ENCODE peak calls at places on chromosomes 11 and 22, in four cellular contexts. K is NCI-H2081, M is body of pancreas, D is NCI-H82. E is an unnamed sample.

GRCh38 chr11:77039491-77040400 is 5.5 kb downstream of the B3GNT6 start:
- DNase-seq in K (no peak), M (peak; percentile 44), D (peak; percentile 17), E (no peak)

GRCh38 chr11:1531961-1532586 is 40.0 kb downstream of the DUSP8 start:
- DNase-seq in K (no peak), M (no peak), D (no peak), E (no peak)

GRCh38 chr11:68433541-68433940 is 27.0 kb upstream of the PPP6R3 start:
- DNase-seq in K (no peak), M (no peak), D (no peak), E (no peak)

GRCh38 chr11:47532597-47533213 is 20.2 kb downstream of the CELF1 start:
- DNase-seq in K (peak; percentile 21), M (no peak), D (no peak), E (no peak)

GRCh38 chr11:69576069-69576782 is 64.7 kb upstream of the CCND1 start:
- DNase-seq in K (no peak), M (no peak), D (no peak), E (no peak)

GRCh38 chr11:62005231-62005661 is 37.8 kb upstream of the FTH1 start:
- DNase-seq in K (no peak), M (no peak), D (no peak), E (no peak)

GRCh38 chr11:28383471-28383870 is 275.3 kb downstream of the METTL15 start:
- DNase-seq in K (no peak), M (no peak), D (no peak), E (no peak)

GRCh38 chr22:44693756-44694155 is 8.2 kb upstream of the PRR5 start:
- DNase-seq in K (no peak), M (no peak), D (peak; percentile 95), E (peak; percentile 41)

GRCh38 chr11:46210133-46210636 is 67.3 kb upstream of the CREB3L1 start:
- DNase-seq in K (no peak), M (peak; percentile 16), D (no peak), E (no peak)

GRCh38 chr11:57459112-57460016 is 964 bp upstream of the RTN4RL2 start:
- DNase-seq in K (no peak), M (no peak), D (peak; percentile 36), E (no peak)

GRCh38 chr11:111446404-111447152 is 65.6 kb downstream of the BTG4 start:
- DNase-seq in K (peak; percentile 93), M (peak; percentile 90), D (peak; percentile 85), E (peak; percentile 99)

GRCh38 chr11:109993786-109994185 is 99.4 kb upstream of the ZC3H12C start:
- DNase-seq in K (no peak), M (no peak), D (no peak), E (no peak)

GRCh38 chr11:120682866-120683265 is 171.3 kb downstream of the GRIK4 start:
- DNase-seq in K (no peak), M (no peak), D (no peak), E (no peak)

GRCh38 chr11:79028214-79028613 is 412.6 kb downstream of the TENM4 start:
- DNase-seq in K (no peak), M (no peak), D (no peak), E (no peak)

GRCh38 chr11:6405039-6405667 is 13.7 kb downstream of the APBB1 start:
- DNase-seq in K (no peak), M (peak; percentile 74), D (no peak), E (no peak)

GRCh38 chr22:38953577-38954413 is 3.6 kb upstream of the APOBEC3A start:
- DNase-seq in K (no peak), M (peak; percentile 37), D (no peak), E (no peak)

GRCh38 chr11:17672469-17672868 is 46.9 kb upstream of the MYOD1 start:
- DNase-seq in K (no peak), M (no peak), D (no peak), E (no peak)

GRCh38 chr11:83480811-83481210 is 194.6 kb upstream of the CCDC90B start:
- DNase-seq in K (no peak), M (no peak), D (no peak), E (no peak)

GRCh38 chr11:67272327-67273259 is 6.3 kb downstream of the GRK2 start:
- DNase-seq in K (no peak), M (no peak), D (no peak), E (no peak)

GRCh38 chr11:132586801-132587200 is 945.5 kb downstream of the OPCML start:
- DNase-seq in K (no peak), M (no peak), D (no peak), E (no peak)

GRCh38 chr11:34495239-34495723 is 18.3 kb downstream of the ELF5 start:
- DNase-seq in K (no peak), M (no peak), D (no peak), E (no peak)

GRCh38 chr11:68750197-68750987 is 928 bp downstream of the TESMIN start:
- DNase-seq in K (no peak), M (peak; percentile 2), D (no peak), E (no peak)

GRCh38 chr11:65424200-65425104 is 1.9 kb downstream of the NEAT1 start:
- DNase-seq in K (no peak), M (peak; percentile 56), D (no peak), E (no peak)

GRCh38 chr11:17798253-17798652 is 63.7 kb downstream of the KCNC1 start:
- DNase-seq in K (no peak), M (no peak), D (no peak), E (no peak)

GRCh38 chr22:17430298-17430900 is 61.1 kb downstream of the CECR2 start:
- DNase-seq in K (no peak), M (peak; percentile 24), D (peak; percentile 77), E (no peak)

GRCh38 chr11:110715541-110715940 is 3.3 kb upstream of the ARHGAP20 start:
- DNase-seq in K (no peak), M (no peak), D (no peak), E (no peak)

GRCh38 chr22:38284042-38284402 is 11.2 kb upstream of the TMEM184B start:
- DNase-seq in K (no peak), M (peak; percentile 56), D (no peak), E (no peak)

GRCh38 chr11:2207773-2208621 is 36.4 kb upstream of the TH start:
- DNase-seq in K (no peak), M (no peak), D (no peak), E (no peak)

GRCh38 chr11:75347781-75348613 is 3.5 kb downstream of the ARRB1 start:
- DNase-seq in K (no peak), M (peak; percentile 38), D (peak; percentile 88), E (peak; percentile 86)

GRCh38 chr11:67393990-67394389 is 2.2 kb downstream of the RAD9A start:
- DNase-seq in K (no peak), M (no peak), D (no peak), E (no peak)

GRCh38 chr11:72924568-72925190 is 110.5 kb downstream of the ATG16L2 start:
- DNase-seq in K (peak; percentile 19), M (peak; percentile 10), D (no peak), E (no peak)

GRCh38 chr11:85040166-85040565 is 587.0 kb downstream of the DLG2 start:
- DNase-seq in K (no peak), M (no peak), D (no peak), E (no peak)

GRCh38 chr11:38191101-38191500 is 1593.1 kb upstream of the RAG2 start:
- DNase-seq in K (no peak), M (no peak), D (peak; percentile 67), E (no peak)

GRCh38 chr11:121513807-121514206 is 61.0 kb upstream of the SORL1-AS1 start:
- DNase-seq in K (peak; percentile 11), M (no peak), D (no peak), E (peak; percentile 11)

GRCh38 chr22:48594016-48594756 is 1233.5 kb downstream of the BRD1 start:
- DNase-seq in K (no peak), M (no peak), D (no peak), E (no peak)

E was measured in NCI-H2029 treated with DMSO at 0.1 percent for 48 hours.